ENCODE peak calls at places on chromosomes 5 and 9, in six cellular contexts. A is GM23338, O is HCT116, B is HepG2, T is K562, Y is Panc1. J is an unnamed sample.

GRCh38 chr5:76701298-76701697 is 14.6 kb upstream of the F2R start:
- DNase-seq in T (no peak), Y (no peak), B (peak), O (no peak), A (no peak), J (no peak)

GRCh38 chr5:55533806-55534435 is 843 bp downstream of the PLPP1 start:
- DNase-seq in A (peak), T (no peak), Y (no peak), B (peak), O (no peak), J (no peak)

GRCh38 chr5:1512541-1513291 is 11.0 kb downstream of the LPCAT1 start:
- DNase-seq in T (no peak), Y (no peak), B (no peak), A (no peak), O (no peak), J (no peak)

GRCh38 chr9:134689320-134690181 is 47.9 kb downstream of the COL5A1 start:
- DNase-seq in O (peak), Y (no peak), B (peak), A (peak), T (peak), J (peak)

GRCh38 chr5:44150075-44150723 is 239.0 kb downstream of the FGF10 start:
- DNase-seq in B (no peak), O (no peak), T (no peak), A (no peak), Y (no peak), J (no peak)

GRCh38 chr5:134070979-134071849 is 43.3 kb upstream of the TCF7 start:
- DNase-seq in O (no peak), A (peak), T (peak), B (peak), Y (no peak), J (no peak)

GRCh38 chr5:137051165-137051564 is 448.0 kb downstream of the SPOCK1 start:
- DNase-seq in A (peak), O (no peak), T (no peak), B (peak), Y (no peak), J (no peak)

GRCh38 chr9:36862206-36863145 is 171.6 kb downstream of the PAX5 start:
- DNase-seq in A (peak), O (peak), B (peak), T (peak), Y (peak), J (peak)

GRCh38 chr5:39158127-39158593 is 61.2 kb downstream of the FYB1 start:
- DNase-seq in T (peak), B (no peak), A (no peak), O (no peak), Y (no peak), J (no peak)

GRCh38 chr5:68454766-68455165 is 239.2 kb downstream of the PIK3R1 start:
- DNase-seq in B (no peak), Y (no peak), T (no peak), A (no peak), O (no peak), J (no peak)

GRCh38 chr9:133991211-133991921 is 758 bp downstream of the VAV2 start:
- DNase-seq in Y (no peak), T (no peak), O (no peak), A (peak), B (no peak), J (no peak)

GRCh38 chr5:139446956-139447779 is 7.8 kb upstream of the DNAJC18 start:
- DNase-seq in B (no peak), A (no peak), O (no peak), Y (no peak), T (no peak), J (no peak)

GRCh38 chr9:105413486-105414068 is 34.3 kb upstream of the FSD1L start:
- DNase-seq in Y (no peak), O (peak), T (no peak), B (peak), A (peak), J (no peak)

GRCh38 chr9:86500031-86500430 is 145.8 kb upstream of the TUT7 start:
- DNase-seq in O (no peak), B (no peak), T (no peak), A (no peak), Y (no peak), J (no peak)

GRCh38 chr9:133873006-133873780 is 118.9 kb downstream of the VAV2 start:
- DNase-seq in B (no peak), T (no peak), A (no peak), Y (no peak), O (no peak), J (no peak)

GRCh38 chr9:25677301-25678146 is 720 bp downstream of the TUSC1 start:
- DNase-seq in T (no peak), B (no peak), A (peak), O (no peak), Y (no peak), J (peak)

GRCh38 chr9:131020862-131021261 is 11.9 kb downstream of the LAMC3 start:
- DNase-seq in T (peak), B (no peak), O (no peak), Y (no peak), A (no peak), J (no peak)

GRCh38 chr9:105251733-105252404 is 7.4 kb downstream of the SLC44A1 start:
- DNase-seq in Y (no peak), T (no peak), B (peak), A (no peak), O (no peak), J (no peak)

GRCh38 chr5:132813599-132814440 is 718 bp downstream of the SOWAHA start:
- DNase-seq in O (no peak), B (no peak), Y (no peak), T (no peak), A (peak), J (no peak)

GRCh38 chr9:126503333-126504085 is 110.2 kb upstream of the LMX1B start:
- DNase-seq in O (no peak), A (no peak), B (no peak), T (no peak), Y (no peak), J (no peak)

GRCh38 chr5:58185397-58186195 is 274.3 kb downstream of the PLK2 start:
- DNase-seq in B (no peak), Y (no peak), A (no peak), T (no peak), O (no peak), J (no peak)

GRCh38 chr5:179407191-179408175 is 62.2 kb upstream of the ADAMTS2 start:
- DNase-seq in Y (no peak), B (no peak), O (no peak), A (no peak), T (no peak), J (no peak)

GRCh38 chr5:157671592-157672330 is 428 bp downstream of the C5orf52 start:
- DNase-seq in T (no peak), A (peak), Y (no peak), O (no peak), B (no peak), J (no peak)

GRCh38 chr5:144798595-144798994 is 627.9 kb downstream of the KCTD16 start:
- DNase-seq in B (no peak), Y (no peak), A (peak), T (no peak), O (no peak), J (no peak)

GRCh38 chr5:149789835-149790234 is 59.7 kb downstream of the PPARGC1B start:
- DNase-seq in Y (no peak), T (no peak), B (no peak), O (no peak), A (no peak), J (no peak)
- H3K27ac ChIP-seq in Y (no peak), T (no peak), B (no peak), O (no peak), A (no peak), J (no peak)

GRCh38 chr5:143263272-143263810 is 140.1 kb downstream of the NR3C1 start:
- DNase-seq in O (no peak), B (no peak), A (no peak), T (no peak), Y (no peak), J (no peak)

GRCh38 chr5:143265995-143266394 is 137.5 kb downstream of the NR3C1 start:
- DNase-seq in A (no peak), Y (no peak), O (no peak), B (no peak), T (no peak), J (no peak)

GRCh38 chr5:143259254-143259605 is 144.3 kb downstream of the NR3C1 start:
- DNase-seq in A (no peak), O (no peak), Y (no peak), B (no peak), T (no peak), J (no peak)

GRCh38 chr5:143261748-143262392 is 141.6 kb downstream of the NR3C1 start:
- DNase-seq in T (no peak), Y (no peak), A (no peak), O (no peak), B (no peak), J (peak)

DNA sequence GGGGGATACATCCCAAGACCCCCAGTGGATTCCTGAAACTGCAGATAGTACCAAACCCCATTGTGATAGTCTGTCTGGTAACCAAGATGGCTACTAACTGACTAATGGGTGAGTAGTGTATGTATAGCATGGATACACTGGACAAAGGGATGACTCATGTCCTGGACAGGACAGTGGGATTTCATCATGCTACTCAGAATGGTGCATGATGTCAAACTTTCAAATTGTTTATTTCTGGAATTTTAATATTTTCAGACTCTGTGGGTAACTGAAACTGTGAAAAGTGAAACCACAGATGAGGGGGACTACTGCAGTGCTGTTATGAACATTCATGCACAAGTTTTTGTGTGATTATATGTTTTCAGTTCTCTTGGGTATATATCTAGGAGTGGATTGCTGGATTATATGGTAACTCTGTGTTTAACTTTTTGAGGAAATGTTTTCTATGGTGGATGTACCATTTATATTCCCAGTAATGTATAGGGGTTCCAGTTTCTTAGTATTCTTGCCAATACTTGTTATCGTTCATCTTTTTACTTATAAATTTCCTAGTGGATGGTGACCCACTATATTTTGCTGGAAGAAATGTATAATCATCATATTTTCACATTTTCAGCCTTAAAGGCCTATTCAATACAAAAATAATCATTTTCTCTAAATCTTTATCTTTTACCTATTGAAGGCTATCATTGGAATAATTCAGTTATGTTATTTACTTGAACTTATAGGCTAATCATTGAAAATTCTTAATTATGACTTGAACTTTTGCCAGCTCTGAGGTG is 140.9 kb downstream of the NR3C1 start:
- DNase-seq in O (peak), T (no peak), A (no peak), B (peak), Y (no peak), J (no peak)
- TF ChIP-seq REST in O (no peak), T (no peak), A (no peak), B (no peak), Y (no peak), J (no peak)

DNA sequence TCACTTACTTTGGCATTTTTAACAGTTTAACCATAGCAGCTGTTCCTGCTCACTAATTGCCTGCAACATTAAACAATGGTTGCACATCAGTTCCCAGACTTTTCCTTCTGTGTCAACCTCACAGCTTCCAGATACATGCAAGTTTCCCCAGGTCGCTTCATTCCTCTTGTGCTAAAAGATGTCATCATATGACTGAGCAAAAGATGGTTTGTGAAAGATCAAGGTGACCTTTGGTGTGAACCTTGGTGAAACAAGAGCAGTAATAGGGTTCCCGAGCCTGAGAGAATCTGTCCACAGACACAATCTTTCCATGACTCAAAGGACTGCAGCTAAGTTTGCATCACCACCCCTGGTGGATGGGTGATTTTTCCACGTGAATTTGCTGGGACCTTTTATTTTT is 500.4 kb upstream of the PAPPA start:
- DNase-seq in Y (no peak), O (no peak), A (no peak), T (no peak), B (no peak), J (no peak)
- TF ChIP-seq POLR2AphosphoS5 in Y (no peak), O (no peak), A (no peak), T (no peak), B (no peak), J (no peak)

DNA sequence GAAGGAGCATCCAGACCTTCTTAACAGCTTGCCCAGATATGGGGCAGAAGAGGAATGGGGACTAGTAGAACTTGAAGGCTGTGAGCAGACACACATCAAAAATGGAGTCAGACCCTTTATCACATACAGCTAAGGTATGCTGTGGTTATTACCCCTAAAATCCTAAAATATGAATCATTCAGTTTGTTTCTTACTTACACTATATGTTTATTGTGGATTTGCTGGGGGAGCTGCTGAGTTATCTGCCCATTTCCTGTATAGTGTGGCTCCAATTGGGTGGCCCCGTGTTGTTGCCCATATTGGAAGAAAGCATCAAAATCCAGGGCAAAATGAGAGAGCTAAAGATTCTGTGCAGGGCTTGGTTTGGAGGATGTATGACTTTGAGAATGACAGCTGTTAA is 56.9 kb downstream of the AP3S1 start:
- DNase-seq in O (no peak), B (no peak), Y (no peak), T (no peak), A (no peak), J (no peak)
- H3K27ac ChIP-seq in O (no peak), B (no peak), Y (no peak), T (no peak), A (no peak), J (no peak)

DNA sequence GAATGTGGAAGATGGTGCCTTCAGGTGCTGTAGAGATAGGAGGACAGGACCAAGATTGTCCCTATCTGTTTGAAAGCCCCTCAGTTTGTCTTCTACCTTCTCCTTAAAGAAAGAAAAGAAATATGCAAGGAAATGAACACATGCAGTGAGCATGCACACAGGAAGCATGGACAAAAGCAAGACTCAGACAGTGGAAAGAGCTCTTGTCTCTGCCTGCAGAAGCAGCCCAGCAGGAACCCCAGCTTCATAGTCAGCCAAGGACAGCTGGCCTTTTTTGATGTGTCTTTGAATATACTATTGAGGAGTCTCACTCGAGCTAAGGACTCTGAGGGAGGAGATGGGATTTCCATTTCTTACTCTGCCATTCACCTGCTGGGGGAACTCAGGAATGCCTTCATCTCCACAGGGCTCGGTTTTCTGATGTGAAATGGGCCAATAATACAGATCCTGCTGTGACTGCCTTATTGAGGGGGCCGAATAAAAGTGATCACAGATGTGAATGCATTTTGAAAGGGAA is 132.5 kb upstream of the ADRA1B start:
- DNase-seq in Y (no peak), B (no peak), A (peak), T (no peak), O (no peak), J (no peak)
- TF ChIP-seq REST in Y (no peak), B (no peak), A (no peak), T (no peak), O (no peak), J (no peak)

GRCh38 chr9:3676766-3677165 is 151.0 kb upstream of the RFX3 start:
- DNase-seq in T (no peak), Y (no peak), B (no peak), A (no peak), O (no peak), J (no peak)

GRCh38 chr9:3675964-3676363 is 150.2 kb upstream of the RFX3 start:
- DNase-seq in Y (no peak), A (no peak), T (no peak), B (no peak), O (no peak), J (no peak)

GRCh38 chr9:3677541-3677940 is 151.7 kb upstream of the RFX3 start:
- DNase-seq in T (no peak), B (no peak), O (no peak), A (no peak), Y (no peak), J (no peak)

GRCh38 chr9:3674561-3674960 is 148.8 kb upstream of the RFX3 start:
- DNase-seq in Y (no peak), O (no peak), T (no peak), A (no peak), B (no peak), J (no peak)

DNA sequence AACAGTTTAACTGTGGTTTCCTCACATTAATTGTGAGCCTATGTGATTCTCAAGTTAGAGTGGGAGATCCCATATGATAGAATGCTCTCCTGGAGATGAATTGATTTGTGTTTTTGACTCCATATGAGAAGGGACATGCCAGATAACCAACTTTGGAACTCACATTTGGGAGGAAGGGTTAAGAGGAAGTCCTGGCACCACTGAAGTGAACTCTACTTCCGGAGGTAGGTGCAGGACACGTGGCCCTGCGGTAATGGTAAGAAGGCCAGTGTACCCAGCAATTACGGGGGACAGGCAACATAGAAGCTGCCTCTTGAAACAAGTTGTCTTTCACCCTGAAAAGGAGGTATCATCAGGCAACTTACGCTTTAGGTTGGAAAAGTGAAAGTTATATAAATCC is 146.6 kb upstream of the RFX3 start:
- DNase-seq in Y (no peak), T (no peak), A (no peak), O (no peak), B (no peak), J (no peak)
- TF ChIP-seq POLR2AphosphoS5 in Y (no peak), T (no peak), A (no peak), O (no peak), B (no peak), J (peak)

DNA sequence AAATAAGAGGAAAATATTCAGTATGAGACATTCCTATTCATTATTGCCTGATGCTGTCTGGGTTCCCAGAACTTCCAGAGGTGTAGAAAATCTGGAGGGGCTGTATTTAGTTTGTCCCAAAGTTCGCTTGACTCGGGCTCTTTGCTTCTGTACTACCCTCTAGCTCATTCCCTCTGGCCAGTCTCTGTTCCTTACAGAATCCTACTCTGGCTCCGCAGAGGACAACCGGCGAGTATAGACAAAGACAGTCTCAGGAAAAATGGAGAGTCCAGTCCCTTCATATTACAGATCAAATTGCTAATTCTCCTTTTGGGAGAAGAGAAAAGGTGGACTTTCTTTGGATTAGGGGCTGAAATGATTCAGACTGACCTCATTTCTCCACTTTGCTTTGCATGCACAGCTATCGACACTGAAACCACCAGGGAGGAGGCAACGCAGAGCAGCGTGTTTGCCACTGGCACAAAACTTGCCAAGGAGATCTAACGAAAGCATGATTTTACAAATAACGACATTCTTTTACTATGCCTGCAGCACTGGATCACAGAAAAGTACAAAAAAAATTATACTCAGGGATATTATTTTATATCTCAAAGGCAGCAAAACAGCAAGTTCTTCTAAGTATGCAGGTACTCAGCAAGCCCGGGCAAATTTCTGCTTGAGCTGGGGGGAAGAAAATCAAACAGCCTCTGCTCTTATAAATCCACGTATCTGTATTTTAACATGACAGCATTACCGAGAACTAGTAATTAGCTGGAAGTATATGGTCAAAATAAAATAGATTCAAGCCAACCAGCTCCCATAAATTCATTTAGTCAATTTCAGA is 279.7 kb downstream of the NPR3 start:
- DNase-seq in Y (no peak), T (no peak), O (no peak), B (no peak), A (no peak), J (no peak)
- H3K27ac ChIP-seq in Y (no peak), T (no peak), O (no peak), B (no peak), A (no peak), J (no peak)